ENCODE peak calls at places on chromosomes 2 and 18, in seven cellular contexts. H, T, E, O, G, Y and V are unnamed samples.

GRCh38 chr2:9484533-9484932 is 10.2 kb downstream of the IAH1 start:
- DNase-seq in E (peak), Y (no peak), H (no peak), T (no peak), G (peak), O (no peak), V (no peak)

GRCh38 chr18:36101943-36102342 is 27.2 kb downstream of the SLC39A6 start:
- DNase-seq in T (no peak), E (no peak), G (no peak), O (no peak), Y (no peak), H (no peak), V (no peak)

GRCh38 chr2:191382801-191383200 is 137.6 kb downstream of the MYO1B start:
- DNase-seq in H (no peak), Y (no peak), T (peak), O (peak), G (peak), E (peak), V (no peak)

GRCh38 chr2:191678437-191679110 is 638 bp downstream of the NABP1 start:
- DNase-seq in H (peak), G (no peak), E (peak), Y (peak), T (peak), O (peak), V (peak)

GRCh38 chr2:158973511-158973956 is 5.1 kb downstream of the TANC1 start:
- DNase-seq in H (no peak), O (no peak), G (peak), E (no peak), T (no peak), Y (no peak), V (peak)

GRCh38 chr2:41958775-41959174 is 89.0 kb upstream of the PKDCC start:
- DNase-seq in O (no peak), H (no peak), E (no peak), T (no peak), G (no peak), Y (no peak), V (no peak)

GRCh38 chr2:224579411-224579810 is 5.8 kb downstream of the CUL3 start:
- DNase-seq in Y (no peak), E (peak), O (no peak), H (no peak), T (no peak), G (peak), V (no peak)

GRCh38 chr2:216391401-216391800 is 19.1 kb upstream of the MARCHF4 start:
- DNase-seq in T (no peak), O (no peak), Y (no peak), H (no peak), E (no peak), G (no peak), V (no peak)

GRCh38 chr2:88669371-88670214 is 21.9 kb upstream of the RPIA start:
- DNase-seq in E (peak), G (peak), O (no peak), T (peak), Y (no peak), H (peak), V (no peak)

GRCh38 chr2:170696006-170696405 is 19.1 kb upstream of the SP5 start:
- DNase-seq in T (no peak), H (no peak), G (no peak), O (no peak), Y (no peak), E (no peak), V (no peak)

GRCh38 chr2:57204364-57204763 is 842.2 kb upstream of the VRK2 start:
- DNase-seq in E (no peak), Y (no peak), G (no peak), H (peak), T (no peak), O (no peak), V (no peak)
- TF ChIP-seq CTCF in E (no peak), Y (no peak), G (no peak), H (no peak), T (no peak), O (no peak), V (no peak)

DNA sequence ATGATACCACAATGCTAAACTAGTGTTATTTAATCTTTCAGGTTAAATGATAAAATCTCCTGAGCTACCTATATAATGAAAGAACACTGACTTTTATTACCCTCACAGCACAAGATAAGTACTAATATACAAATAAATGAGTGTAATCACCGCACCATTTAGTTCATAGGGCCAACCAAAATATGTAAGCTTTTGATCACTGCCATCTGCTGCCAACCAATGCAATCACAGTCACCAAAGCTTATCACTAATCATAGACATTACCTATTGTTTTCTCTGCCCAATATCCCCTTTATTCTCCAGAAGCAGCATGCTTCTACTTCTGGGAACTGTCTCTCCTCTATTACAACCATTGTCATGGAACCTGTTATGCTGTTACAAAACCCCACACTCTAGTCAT is 151.6 kb upstream of the LRATD1 start:
- DNase-seq in E (no peak), Y (no peak), T (no peak), H (no peak), G (no peak), O (no peak), V (no peak)
- TF ChIP-seq CTCF in E (no peak), Y (no peak), T (no peak), H (no peak), G (no peak), O (no peak), V (no peak)

GRCh38 chr2:73293534-73294171 is at the start of gene EGR4:
- DNase-seq in E (peak), T (peak), G (peak), H (peak), Y (peak), O (peak), V (peak)
- TF ChIP-seq CTCF in E (no peak), T (no peak), G (no peak), H (peak), Y (no peak), O (no peak), V (no peak)

GRCh38 chr2:162661618-162662017 is 176.9 kb downstream of the KCNH7 start:
- DNase-seq in Y (no peak), E (no peak), T (no peak), O (no peak), H (no peak), G (no peak), V (no peak)

GRCh38 chr2:162656516-162656915 is 182.1 kb downstream of the KCNH7 start:
- DNase-seq in T (no peak), Y (no peak), O (no peak), H (no peak), E (no peak), G (no peak), V (no peak)
- TF ChIP-seq CTCF in T (no peak), Y (no peak), O (no peak), H (no peak), E (no peak), G (no peak), V (no peak)

DNA sequence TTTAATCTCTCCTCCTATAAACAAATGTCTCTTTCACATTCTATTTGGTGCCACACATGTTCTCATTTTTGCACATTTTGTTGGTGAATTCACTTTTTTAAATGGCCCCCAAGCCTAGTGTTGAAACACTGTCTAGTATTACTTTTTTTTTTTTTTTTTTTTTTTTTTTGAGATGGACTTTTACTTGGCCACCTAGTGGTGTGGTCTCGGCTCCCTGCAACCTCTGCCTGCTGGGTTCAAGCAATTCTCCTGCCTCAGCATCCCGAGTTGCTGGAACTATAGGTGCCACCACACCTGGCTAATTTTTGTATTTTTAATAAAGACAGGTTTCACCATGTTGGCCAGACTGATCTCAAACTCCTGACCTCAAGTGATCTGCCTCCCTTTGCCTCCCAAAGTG is 273.8 kb upstream of the SLC14A2 start:
- DNase-seq in H (no peak), O (no peak), Y (no peak), T (no peak), G (no peak), E (no peak), V (no peak)
- TF ChIP-seq CTCF in H (peak), O (no peak), Y (no peak), T (no peak), G (peak), E (peak), V (peak)